ENCODE peak calls at places on chromosomes 7 and 10, in six cellular contexts. J is ovary, K is lung, P is tibial artery, L is stomach, D is Peyer's patch. W is an unnamed sample.

GRCh38 chr7:64099656-64100531 is 54.7 kb downstream of the ZNF727 start:
- DNase-seq in K (no peak), J (no peak), D (no peak), P (no peak), L (no peak), W (no peak)

GRCh38 chr10:131315343-131315742 is 3.8 kb upstream of the TCERG1L start:
- DNase-seq in J (no peak), K (no peak), L (no peak), D (no peak), P (no peak), W (no peak)

GRCh38 chr10:72079356-72079755 is 9.0 kb downstream of the SPOCK2 start:
- DNase-seq in J (no peak), D (no peak), K (no peak), L (no peak), P (no peak), W (no peak)

GRCh38 chr7:101555921-101556275 is 73.2 kb downstream of the MYL10 start:
- DNase-seq in J (no peak), P (no peak), K (no peak), D (no peak), L (no peak), W (no peak)

GRCh38 chr7:47221826-47222225 is 360.1 kb downstream of the TNS3 start:
- DNase-seq in D (no peak), P (no peak), J (no peak), K (no peak), L (no peak), W (no peak)

GRCh38 chr7:128738570-128739047 is 550 bp upstream of the CALU start:
- DNase-seq in D (no peak), K (no peak), J (no peak), L (no peak), P (peak; percentile 40), W (no peak)

GRCh38 chr7:36161996-36162395 is 8.9 kb downstream of the EEPD1 start:
- DNase-seq in P (no peak), D (no peak), J (no peak), K (no peak), L (no peak), W (no peak)

GRCh38 chr7:15837627-15838026 is 151.1 kb upstream of the MEOX2 start:
- DNase-seq in D (no peak), L (no peak), K (no peak), J (no peak), P (peak; percentile 40), W (no peak)

GRCh38 chr7:51103718-51104117 is 212.9 kb downstream of the COBL start:
- DNase-seq in P (no peak), D (no peak), L (no peak), K (no peak), J (no peak), W (no peak)

GRCh38 chr10:71036279-71036535 is 147.8 kb upstream of the PCBD1 start:
- DNase-seq in J (no peak), L (no peak), D (no peak), K (no peak), P (no peak), W (no peak)

GRCh38 chr10:83078160-83078559 is 1061.1 kb upstream of the GHITM start:
- DNase-seq in L (no peak), P (no peak), D (no peak), K (no peak), J (no peak), W (no peak)

GRCh38 chr7:157445246-157445955 is 108.6 kb downstream of the DNAJB6 start:
- DNase-seq in P (no peak), J (peak; percentile 10), L (no peak), K (no peak), D (peak; percentile 33), W (no peak)

GRCh38 chr7:128810997-128811396 is 19.2 kb upstream of the FLNC start:
- DNase-seq in K (no peak), P (no peak), J (no peak), D (no peak), L (no peak), W (no peak)

GRCh38 chr7:138695106-138695505 is 6.1 kb downstream of the SVOPL start:
- DNase-seq in L (no peak), D (no peak), K (no peak), J (no peak), P (no peak), W (no peak)
- H3K4me1 ChIP-seq in L (no peaks in the 10 kb centered on the region), D (no peaks in the 10 kb centered on the region), K (no peaks in the 10 kb centered on the region), J (no peaks in the 10 kb centered on the region), P (no peaks in the 10 kb centered on the region), W (no peaks in the 10 kb centered on the region)

DNA sequence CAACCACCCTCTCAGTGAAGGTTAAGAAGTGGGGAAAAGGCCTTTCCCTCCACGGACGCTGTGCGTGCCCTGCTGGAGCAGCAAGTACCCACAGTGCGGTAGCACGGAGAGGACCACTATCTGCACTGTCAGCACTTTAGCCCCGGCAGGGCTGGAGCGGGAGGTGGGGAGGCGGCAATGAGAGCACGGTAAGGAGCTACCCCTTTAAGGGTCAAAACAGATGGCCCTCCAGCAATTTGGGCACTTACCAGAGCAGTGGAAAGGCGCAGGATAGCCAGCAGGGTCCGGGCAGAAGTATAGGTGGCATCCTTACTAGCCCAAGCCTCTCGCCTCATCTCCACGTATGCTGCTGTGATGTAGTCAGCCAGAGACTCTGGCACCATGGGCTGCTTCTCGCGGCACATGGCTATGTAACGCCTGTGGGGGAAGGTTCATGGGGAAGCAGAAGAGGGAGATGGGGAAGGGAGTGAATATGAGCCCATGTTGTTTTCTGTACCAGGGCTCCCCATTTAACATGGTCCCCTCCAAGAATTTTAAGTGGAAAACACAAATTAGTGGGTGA is 5.2 kb downstream of the COPS6 start:
- DNase-seq in L (no peak), J (no peak), K (no peak), P (no peak), D (no peak), W (no peak)
- H3K27ac ChIP-seq in L (peak overlapping the region; percentile 67), J (no peak overlapping the region), K (peak overlapping the region; percentile 23), P (no peak overlapping the region), D (no peak overlapping the region), W (no peak overlapping the region)

DNA sequence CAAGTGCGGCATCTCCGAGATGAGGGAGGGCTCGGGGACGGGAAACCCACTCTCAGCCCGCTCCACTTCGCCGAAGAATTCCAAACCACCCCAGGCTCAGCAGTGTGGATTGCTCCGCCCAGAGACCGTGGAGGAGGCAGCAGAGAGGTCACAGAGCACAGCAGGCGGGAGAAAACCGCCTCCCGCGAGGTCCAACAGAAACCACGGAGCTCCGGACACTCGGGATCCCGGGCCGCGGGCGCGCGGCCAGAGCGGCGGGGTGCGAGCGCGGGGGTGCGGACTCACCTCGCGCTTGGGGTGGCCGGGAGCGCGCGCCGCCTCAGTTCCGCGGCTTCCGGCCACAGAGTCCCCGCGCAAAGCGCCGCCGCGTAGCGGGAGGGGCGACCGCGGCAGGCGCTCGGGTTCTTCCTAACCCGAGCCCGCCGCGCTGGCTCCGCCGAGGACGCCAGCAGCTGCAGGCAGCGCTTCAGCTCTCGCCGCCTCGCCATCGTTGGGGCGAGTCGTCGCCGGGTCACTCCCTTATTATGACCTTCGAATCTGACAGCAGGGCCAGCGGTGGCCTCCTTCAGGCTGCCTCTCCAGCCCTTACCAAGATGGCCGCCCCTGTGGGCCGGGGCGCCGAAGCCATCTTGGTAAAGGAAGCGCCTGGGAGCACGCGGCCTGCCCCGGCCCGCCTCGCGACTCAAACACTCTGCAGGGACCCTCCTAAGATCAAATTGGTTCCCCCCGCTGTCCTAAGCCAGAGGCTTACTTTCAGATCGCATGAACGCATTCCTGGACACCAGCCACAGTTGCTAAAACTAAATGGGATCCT is at the start of gene NAPEPLD:
- DNase-seq in J (peak; percentile 87), D (peak; percentile 93), P (peak; percentile 88), L (peak; percentile 89), K (peak; percentile 86), W (peak; percentile 96)
- TF ChIP-seq CTCF in J (no peak), D (no peak), P (no peak), L (no peak), K (no peak), W (no peak)

GRCh38 chr7:95550546-95550945 is 45.8 kb downstream of the PDK4 start:
- DNase-seq in J (peak; percentile 33), D (no peak), P (no peak), L (no peak), K (no peak), W (peak; percentile 60)
- H3K4me1 ChIP-seq in J (peaks cover 20% of the 10 kb centered on the region), D (peaks cover 4% of the 10 kb centered on the region), P (peaks cover 50% of the 10 kb centered on the region), L (peaks cover 64% of the 10 kb centered on the region), K (peaks cover 6% of the 10 kb centered on the region), W (no peaks in the 10 kb centered on the region)

GRCh38 chr7:140607441-140607989 is 33.1 kb downstream of the DENND2A start:
- DNase-seq in P (peak; percentile 28), L (no peak), D (no peak), K (peak; percentile 42), J (peak; percentile 75), W (peak; percentile 27)

GRCh38 chr7:140605337-140605736 is 35.3 kb downstream of the DENND2A start:
- DNase-seq in D (no peak), K (no peak), L (no peak), J (no peak), P (no peak), W (no peak)

GRCh38 chr7:140604076-140604475 is 36.5 kb downstream of the DENND2A start:
- DNase-seq in L (no peak), K (no peak), J (no peak), P (no peak), D (no peak), W (no peak)

GRCh38 chr7:140601566-140602174 is 38.9 kb downstream of the DENND2A start:
- DNase-seq in J (no peak), L (no peak), D (no peak), K (no peak), P (no peak), W (no peak)

DNA sequence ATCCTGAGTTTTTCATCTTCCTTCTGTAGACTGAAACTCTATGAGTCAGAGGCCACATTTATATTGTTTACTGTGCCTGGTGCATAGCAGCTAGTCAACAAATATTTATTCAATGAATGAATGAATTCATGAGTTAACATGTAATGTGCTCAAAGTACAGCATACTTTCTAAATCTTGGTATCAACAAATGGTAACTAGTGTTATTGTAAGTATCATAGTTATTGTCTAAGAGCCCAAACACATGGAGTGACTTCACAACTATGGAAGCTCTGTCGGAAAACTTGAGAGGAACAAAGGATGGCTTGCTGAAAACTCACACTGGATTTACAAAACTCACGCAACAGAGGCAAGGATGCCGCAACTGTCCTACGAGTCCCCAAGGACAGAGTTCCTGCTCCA is 35.9 kb downstream of the DENND2A start:
- DNase-seq in K (no peak), L (no peak), J (no peak), D (no peak), P (no peak), W (no peak)
- H3K27ac ChIP-seq in K (peak overlapping the region; percentile 15), L (peak overlapping the region; percentile 63), J (no peak overlapping the region), D (peak overlapping the region; percentile 39), P (no peak overlapping the region), W (no peak overlapping the region)

GRCh38 chr10:122210481-122211265 is 60.4 kb upstream of the BTBD16 start:
- DNase-seq in J (no peak), P (no peak), D (no peak), K (no peak), L (no peak), W (no peak)

GRCh38 chr10:122219340-122219739 is 51.8 kb upstream of the BTBD16 start:
- DNase-seq in P (no peak), J (no peak), K (no peak), L (no peak), D (no peak), W (no peak)

GRCh38 chr10:122216047-122216446 is 55.0 kb upstream of the BTBD16 start:
- DNase-seq in J (no peak), L (no peak), P (no peak), D (no peak), K (no peak), W (no peak)

GRCh38 chr10:122208616-122209430 is 62.3 kb upstream of the BTBD16 start:
- DNase-seq in L (no peak), K (no peak), P (no peak), J (no peak), D (no peak), W (no peak)

GRCh38 chr10:122213766-122214165 is 57.3 kb upstream of the BTBD16 start:
- DNase-seq in D (no peak), J (no peak), K (no peak), P (no peak), L (no peak), W (no peak)
- TF ChIP-seq CTCF in D (no peak), J (no peak), K (no peak), P (peak; percentile 19), L (no peak), W (no peak)